ENCODE peak calls at places on chromosomes 2 and 18, in four cellular contexts. F is T-helper 2 cell, T is mucosa of descending colon, R is hepatocyte. S is an unnamed sample.

GRCh38 chr2:193331701-193332100 is 1137.0 kb upstream of the TMEFF2 start:
- DNase-seq in F (no peak), R (no peak), T (no peak), S (no peak)

GRCh38 chr2:144241801-144242200 is 278.1 kb downstream of the ZEB2 start:
- DNase-seq in F (no peak), T (no peak), R (no peak), S (no peak)

GRCh38 chr2:204180671-204181070 is 244.1 kb downstream of the ICOS start:
- DNase-seq in F (no peak), R (no peak), T (no peak), S (no peak)

GRCh38 chr18:55405655-55406373 is 182.2 kb downstream of the TCF4 start:
- DNase-seq in T (no peak), R (peak; percentile 89), F (no peak), S (no peak)

GRCh38 chr18:13558132-13558531 is 168.2 kb downstream of the FAM210A start:
- DNase-seq in T (no peak), R (peak; percentile 55), F (no peak), S (no peak)

GRCh38 chr2:192203876-192204275 is 9.1 kb upstream of the TMEFF2 start:
- DNase-seq in F (no peak), T (no peak), R (no peak), S (no peak)

GRCh38 chr18:61554946-61555361 is 221.7 kb downstream of the CDH20 start:
- DNase-seq in T (no peak), R (no peak), F (no peak), S (no peak)

GRCh38 chr2:174492963-174493431 is 6.2 kb upstream of the GPR155 start:
- DNase-seq in F (peak; percentile 39), T (peak; percentile 58), R (no peak), S (no peak)

GRCh38 chr2:162072181-162072702 is 1.8 kb downstream of the DPP4 start:
- DNase-seq in R (no peak), F (no peak), T (no peak), S (no peak)

GRCh38 chr2:191053256-191053655 is 39.3 kb upstream of the STAT1 start:
- DNase-seq in R (no peak), T (no peak), F (no peak), S (no peak)

GRCh38 chr2:3587021-3587420 is 7.9 kb upstream of the COLEC11 start:
- DNase-seq in F (no peak), R (no peak), T (no peak), S (no peak)

GRCh38 chr2:149188291-149188690 is 142.1 kb upstream of the LYPD6 start:
- DNase-seq in T (no peak), F (no peak), R (no peak), S (no peak)

GRCh38 chr2:71891155-71891554 is 256.5 kb downstream of the CYP26B1 start:
- DNase-seq in R (no peak), T (no peak), F (no peak), S (no peak)

S was measured in SW 1271.